ENCODE peak calls at places on chromosomes 4 and X, in seven cellular contexts. One of them, this sample, is unnamed.

GRCh38 chrX:115333446-115333845 is 43.9 kb downstream of the LUZP4 start:
- DNase-seq in stimulated activated CD4-positive, alpha-beta T cell treated with anti-CD3 and anti-CD28 coated beads, Interleukin-1b, Interleukin-23, amount 100 ng/mL, for 48 hours: no peak
- DNase-seq in T1000: no peak
- DNase-seq in NCI-H2107: no peak
- DNase-seq in NCI-H460: no peak
- DNase-seq in NCI-H226: peak
- DNase-seq in RPMI7951: no peak
- DNase-seq in this sample: no peak

GRCh38 chr4:7210818-7211217 is 18.5 kb downstream of the SORCS2 start:
- DNase-seq in stimulated activated CD4-positive, alpha-beta T cell treated with anti-CD3 and anti-CD28 coated beads, Interleukin-1b, Interleukin-23, amount 100 ng/mL, for 48 hours: no peak
- DNase-seq in T1000: no peak
- DNase-seq in NCI-H2107: no peak
- DNase-seq in NCI-H460: no peak
- DNase-seq in NCI-H226: peak
- DNase-seq in RPMI7951: peak
- DNase-seq in this sample: no peak

GRCh38 chr4:47668810-47669408 is 169.0 kb downstream of the CORIN start:
- DNase-seq in stimulated activated CD4-positive, alpha-beta T cell treated with anti-CD3 and anti-CD28 coated beads, Interleukin-1b, Interleukin-23, amount 100 ng/mL, for 48 hours: no peak
- DNase-seq in T1000: peak
- DNase-seq in NCI-H2107: no peak
- DNase-seq in NCI-H460: peak
- DNase-seq in NCI-H226: peak
- DNase-seq in RPMI7951: peak
- DNase-seq in this sample: no peak

GRCh38 chr4:39808231-39808749 is 110.4 kb downstream of the UBE2K start:
- DNase-seq in stimulated activated CD4-positive, alpha-beta T cell treated with anti-CD3 and anti-CD28 coated beads, Interleukin-1b, Interleukin-23, amount 100 ng/mL, for 48 hours: no peak
- DNase-seq in T1000: no peak
- DNase-seq in NCI-H2107: no peak
- DNase-seq in NCI-H460: no peak
- DNase-seq in NCI-H226: no peak
- DNase-seq in RPMI7951: no peak
- DNase-seq in this sample: no peak

GRCh38 chr4:23856630-23857029 is 33.2 kb downstream of the PPARGC1A start:
- DNase-seq in stimulated activated CD4-positive, alpha-beta T cell treated with anti-CD3 and anti-CD28 coated beads, Interleukin-1b, Interleukin-23, amount 100 ng/mL, for 48 hours: no peak
- DNase-seq in T1000: no peak
- DNase-seq in NCI-H2107: no peak
- DNase-seq in NCI-H460: no peak
- DNase-seq in NCI-H226: peak
- DNase-seq in RPMI7951: no peak
- DNase-seq in this sample: no peak

GRCh38 chrX:74523870-74524735 is 90.3 kb downstream of the RLIM start:
- DNase-seq in stimulated activated CD4-positive, alpha-beta T cell treated with anti-CD3 and anti-CD28 coated beads, Interleukin-1b, Interleukin-23, amount 100 ng/mL, for 48 hours: no peak
- DNase-seq in T1000: no peak
- DNase-seq in NCI-H2107: no peak
- DNase-seq in NCI-H460: no peak
- DNase-seq in NCI-H226: peak
- DNase-seq in RPMI7951: peak
- DNase-seq in this sample: no peak

GRCh38 chrX:71052721-71053120 is 15.4 kb downstream of the SNX12 start:
- DNase-seq in stimulated activated CD4-positive, alpha-beta T cell treated with anti-CD3 and anti-CD28 coated beads, Interleukin-1b, Interleukin-23, amount 100 ng/mL, for 48 hours: no peak
- DNase-seq in T1000: no peak
- DNase-seq in NCI-H2107: no peak
- DNase-seq in NCI-H460: no peak
- DNase-seq in NCI-H226: no peak
- DNase-seq in RPMI7951: peak
- DNase-seq in this sample: no peak

GRCh38 chr4:77804471-77804870 is 14.7 kb downstream of the CNOT6L start:
- DNase-seq in stimulated activated CD4-positive, alpha-beta T cell treated with anti-CD3 and anti-CD28 coated beads, Interleukin-1b, Interleukin-23, amount 100 ng/mL, for 48 hours: no peak
- DNase-seq in T1000: no peak
- DNase-seq in NCI-H2107: no peak
- DNase-seq in NCI-H460: no peak
- DNase-seq in NCI-H226: no peak
- DNase-seq in RPMI7951: no peak
- DNase-seq in this sample: no peak

GRCh38 chr4:67288964-67289363 is 256.3 kb downstream of the CENPC start:
- DNase-seq in stimulated activated CD4-positive, alpha-beta T cell treated with anti-CD3 and anti-CD28 coated beads, Interleukin-1b, Interleukin-23, amount 100 ng/mL, for 48 hours: peak
- DNase-seq in T1000: no peak
- DNase-seq in NCI-H2107: no peak
- DNase-seq in NCI-H460: peak
- DNase-seq in NCI-H226: peak
- DNase-seq in RPMI7951: peak
- DNase-seq in this sample: peak

GRCh38 chrX:19064175-19064574 is 58.1 kb downstream of the ADGRG2 start:
- DNase-seq in stimulated activated CD4-positive, alpha-beta T cell treated with anti-CD3 and anti-CD28 coated beads, Interleukin-1b, Interleukin-23, amount 100 ng/mL, for 48 hours: no peak
- DNase-seq in T1000: no peak
- DNase-seq in NCI-H2107: no peak
- DNase-seq in NCI-H460: peak
- DNase-seq in NCI-H226: peak
- DNase-seq in RPMI7951: no peak
- DNase-seq in this sample: no peak

GRCh38 chrX:130162094-130162493 is 3.5 kb downstream of the AIFM1 start:
- DNase-seq in stimulated activated CD4-positive, alpha-beta T cell treated with anti-CD3 and anti-CD28 coated beads, Interleukin-1b, Interleukin-23, amount 100 ng/mL, for 48 hours: no peak
- DNase-seq in T1000: no peak
- DNase-seq in NCI-H2107: no peak
- DNase-seq in NCI-H460: no peak
- DNase-seq in NCI-H226: no peak
- DNase-seq in RPMI7951: no peak
- DNase-seq in this sample: no peak

GRCh38 chrX:119698835-119699234 is 5.9 kb upstream of the SEPTIN6 start:
- DNase-seq in stimulated activated CD4-positive, alpha-beta T cell treated with anti-CD3 and anti-CD28 coated beads, Interleukin-1b, Interleukin-23, amount 100 ng/mL, for 48 hours: no peak
- DNase-seq in T1000: no peak
- DNase-seq in NCI-H2107: no peak
- DNase-seq in NCI-H460: peak
- DNase-seq in NCI-H226: peak
- DNase-seq in RPMI7951: peak
- DNase-seq in this sample: no peak